ENCODE peak calls at places on chromosomes 4 and X, in five cellular contexts. One of them, this sample, is unnamed.

GRCh38 chrX:110403839-110404238 is 45.2 kb downstream of the RTL9 start:
- DNase-seq in mammary epithelial cell: no peak
- DNase-seq in MM.1S: no peak
- DNase-seq in K562: no peak
- DNase-seq in HCT116: no peak
- DNase-seq in this sample: no peak

GRCh38 chrX:104566921-104567501 is 1.0 kb downstream of the IL1RAPL2 start:
- DNase-seq in K562: no peak
- DNase-seq in mammary epithelial cell: peak
- DNase-seq in HCT116: no peak
- DNase-seq in MM.1S: no peak
- DNase-seq in this sample: peak

GRCh38 chr4:76434901-76435688 is at the start of gene SHROOM3:
- DNase-seq in HCT116: no peak
- DNase-seq in mammary epithelial cell: peak
- DNase-seq in K562: no peak
- DNase-seq in MM.1S: peak
- DNase-seq in this sample: no peak

GRCh38 chr4:16122225-16122624 is 38.4 kb upstream of the PROM1 start:
- DNase-seq in mammary epithelial cell: no peak
- DNase-seq in MM.1S: no peak
- DNase-seq in HCT116: no peak
- DNase-seq in K562: no peak
- DNase-seq in this sample: no peak

GRCh38 chrX:24643116-24643515 is 4.0 kb downstream of the PCYT1B start:
- DNase-seq in HCT116: no peak
- DNase-seq in MM.1S: no peak
- DNase-seq in mammary epithelial cell: peak
- DNase-seq in K562: peak
- DNase-seq in this sample: no peak

GRCh38 chrX:4570141-4570540 is 856.7 kb upstream of the PRKX start:
- DNase-seq in mammary epithelial cell: peak
- DNase-seq in MM.1S: no peak
- DNase-seq in K562: no peak
- DNase-seq in HCT116: no peak
- DNase-seq in this sample: peak

GRCh38 chrX:109747681-109748080 is 14.6 kb upstream of the ACSL4 start:
- DNase-seq in HCT116: no peak
- DNase-seq in K562: no peak
- DNase-seq in mammary epithelial cell: no peak
- DNase-seq in MM.1S: no peak
- DNase-seq in this sample: no peak

GRCh38 chr4:38452009-38452408 is 212.0 kb upstream of the KLF3 start:
- DNase-seq in MM.1S: peak
- DNase-seq in HCT116: no peak
- DNase-seq in mammary epithelial cell: no peak
- DNase-seq in K562: no peak
- DNase-seq in this sample: no peak

GRCh38 chr4:2742081-2742822 is 13.9 kb downstream of the TNIP2 start:
- DNase-seq in mammary epithelial cell: no peak
- DNase-seq in K562: no peak
- DNase-seq in HCT116: no peak
- DNase-seq in MM.1S: no peak
- DNase-seq in this sample: no peak

GRCh38 chrX:119870626-119871131 is 854 bp downstream of the RNF113A start:
- DNase-seq in MM.1S: no peak
- DNase-seq in mammary epithelial cell: peak
- DNase-seq in HCT116: no peak
- DNase-seq in K562: peak
- DNase-seq in this sample: peak

GRCh38 chrX:108699368-108699767 is 37.0 kb downstream of the IRS4 start:
- DNase-seq in K562: peak
- DNase-seq in HCT116: peak
- DNase-seq in MM.1S: peak
- DNase-seq in mammary epithelial cell: peak
- DNase-seq in this sample: peak

GRCh38 chr4:6308890-6309643 is 39.4 kb downstream of the WFS1 start:
- DNase-seq in HCT116: no peak
- DNase-seq in MM.1S: no peak
- DNase-seq in K562: no peak
- DNase-seq in mammary epithelial cell: no peak
- DNase-seq in this sample: peak

GRCh38 chrX:119638725-119639471 is 32.7 kb upstream of the NKRF start:
- DNase-seq in mammary epithelial cell: no peak
- DNase-seq in HCT116: no peak
- DNase-seq in K562: no peak
- DNase-seq in MM.1S: no peak
- DNase-seq in this sample: no peak

GRCh38 chr4:111744847-111745246 is 400.4 kb upstream of the FAM241A start:
- DNase-seq in mammary epithelial cell: no peak
- DNase-seq in HCT116: no peak
- DNase-seq in K562: no peak
- DNase-seq in MM.1S: no peak
- DNase-seq in this sample: no peak

GRCh38 chr4:81470456-81471327 is 1.0 kb downstream of the RASGEF1B start:
- DNase-seq in K562: no peak
- DNase-seq in HCT116: no peak
- DNase-seq in MM.1S: peak
- DNase-seq in mammary epithelial cell: peak
- DNase-seq in this sample: peak
- TF ChIP-seq EZH2 in K562: no peak
- TF ChIP-seq EZH2 in HCT116: no peak
- TF ChIP-seq EZH2 in MM.1S: no peak
- TF ChIP-seq EZH2 in mammary epithelial cell: no peak
- TF ChIP-seq EZH2 in this sample: no peak

DNA sequence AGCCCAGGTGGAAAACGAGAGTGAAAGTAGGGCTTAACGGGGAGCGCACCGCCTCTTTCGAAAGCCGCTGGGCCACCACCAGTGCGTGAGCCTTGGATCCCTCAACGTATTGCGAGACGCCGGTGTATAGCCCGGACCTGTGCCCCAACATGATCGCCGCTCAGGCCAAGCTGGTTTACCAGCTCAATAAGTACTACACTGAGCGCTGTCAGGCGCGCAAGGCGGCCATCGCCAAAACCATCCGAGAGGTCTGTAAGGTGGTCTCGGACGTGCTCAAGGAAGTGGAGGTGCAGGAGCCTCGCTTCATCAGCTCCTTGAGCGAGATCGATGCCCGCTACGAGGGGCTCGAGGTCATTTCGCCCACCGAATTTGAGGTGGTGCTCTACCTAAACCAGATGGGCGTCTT is 933 bp downstream of the MAB21L2 start:
- DNase-seq in mammary epithelial cell: no peak
- DNase-seq in HCT116: no peak
- DNase-seq in MM.1S: no peak
- DNase-seq in K562: no peak
- DNase-seq in this sample: peak
- TF ChIP-seq CTCF in mammary epithelial cell: no peak
- TF ChIP-seq CTCF in HCT116: no peak
- TF ChIP-seq CTCF in MM.1S: no peak
- TF ChIP-seq CTCF in K562: no peak
- TF ChIP-seq CTCF in this sample: no peak

DNA sequence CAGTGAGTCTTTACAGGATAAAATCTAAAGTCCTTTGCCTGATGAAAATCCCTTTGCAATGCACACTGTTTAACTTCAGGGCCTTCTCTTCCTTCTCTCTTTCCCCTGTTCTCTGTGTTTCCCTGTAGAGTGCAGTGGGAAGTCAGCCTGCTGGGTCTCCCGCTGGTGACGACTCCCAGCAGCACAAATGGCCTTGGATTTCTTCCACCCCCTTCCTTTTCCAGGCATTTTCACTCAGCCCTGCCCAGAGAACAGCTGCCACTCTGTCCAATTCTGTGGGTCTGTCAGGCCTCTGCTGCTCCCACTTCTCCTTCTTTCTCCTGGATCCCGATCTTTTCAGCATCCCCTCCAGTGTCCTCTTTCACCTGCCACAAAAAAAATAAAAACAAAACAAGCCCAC is 189.9 kb upstream of the NWD2 start:
- DNase-seq in MM.1S: no peak
- DNase-seq in HCT116: no peak
- DNase-seq in K562: no peak
- DNase-seq in mammary epithelial cell: no peak
- DNase-seq in this sample: no peak
- TF ChIP-seq EZH2 in MM.1S: no peak
- TF ChIP-seq EZH2 in HCT116: no peak
- TF ChIP-seq EZH2 in K562: no peak
- TF ChIP-seq EZH2 in mammary epithelial cell: no peak
- TF ChIP-seq EZH2 in this sample: no peak

GRCh38 chrX:138756234-138756633 is 44.7 kb upstream of the FGF13 start:
- DNase-seq in HCT116: no peak
- DNase-seq in K562: peak
- DNase-seq in MM.1S: no peak
- DNase-seq in mammary epithelial cell: peak
- DNase-seq in this sample: peak
- TF ChIP-seq CTCF in HCT116: no peak
- TF ChIP-seq CTCF in K562: no peak
- TF ChIP-seq CTCF in MM.1S: no peak
- TF ChIP-seq CTCF in mammary epithelial cell: peak
- TF ChIP-seq CTCF in this sample: peak

GRCh38 chr4:827209-828081 is 1.5 kb upstream of the CPLX1 start:
- DNase-seq in K562: no peak
- DNase-seq in HCT116: no peak
- DNase-seq in MM.1S: no peak
- DNase-seq in mammary epithelial cell: no peak
- DNase-seq in this sample: no peak
- TF ChIP-seq EZH2 in K562: no peak
- TF ChIP-seq EZH2 in HCT116: no peak
- TF ChIP-seq EZH2 in MM.1S: no peak
- TF ChIP-seq EZH2 in mammary epithelial cell: no peak
- TF ChIP-seq EZH2 in this sample: no peak